ENCODE peak calls at places on chromosome 14, in seven cellular contexts. N, S, X, M, B, T and Q are unnamed samples.

GRCh38 chr14:69527635-69528034 is 43.1 kb downstream of the PLEKHD1 start:
- DNase-seq in N (no peak), S (no peak), X (no peak), M (no peak), B (no peak), T (no peak), Q (no peak)

GRCh38 chr14:34629657-34630529 is at the start of gene SNX6:
- DNase-seq in N (peak; percentile 77), S (peak; percentile 88), X (peak; percentile 92), M (peak; percentile 85), B (peak; percentile 95), T (peak; percentile 71), Q (peak; percentile 95)

GRCh38 chr14:48247972-48248371 is 572.6 kb upstream of the MDGA2 start:
- DNase-seq in N (no peak), S (no peak), X (no peak), M (no peak), B (no peak), T (no peak), Q (no peak)

GRCh38 chr14:90676859-90677258 is 139.4 kb downstream of the TTC7B start:
- DNase-seq in N (peak; percentile 9), S (no peak), X (peak; percentile 91), M (no peak), B (no peak), T (no peak), Q (no peak)

GRCh38 chr14:92389598-92390126 is 66.7 kb downstream of the SLC24A4 start:
- DNase-seq in N (no peak), S (no peak), X (no peak), M (no peak), B (no peak), T (no peak), Q (no peak)

GRCh38 chr14:63896278-63896720 is 43.5 kb downstream of the SYNE2 start:
- DNase-seq in N (peak; percentile 99), S (peak; percentile 29), X (peak; percentile 68), M (peak; percentile 37), B (no peak), T (peak; percentile 32), Q (peak; percentile 82)

GRCh38 chr14:39169541-39169900 is 612 bp downstream of the TRAPPC6B start:
- DNase-seq in N (peak; percentile 48), S (no peak), X (no peak), M (no peak), B (no peak), T (no peak), Q (no peak)

GRCh38 chr14:71319646-71320045 is 412.4 kb downstream of the PCNX1 start:
- DNase-seq in N (no peak), S (no peak), X (no peak), M (no peak), B (no peak), T (no peak), Q (no peak)

GRCh38 chr14:105398726-105399440 is 545 bp downstream of the TEX22 start:
- DNase-seq in N (peak; percentile 71), S (no peak), X (no peak), M (no peak), B (peak; percentile 67), T (no peak), Q (no peak)

GRCh38 chr14:97538749-97539388 is 741.7 kb downstream of the VRK1 start:
- DNase-seq in N (no peak), S (no peak), X (no peak), M (no peak), B (no peak), T (no peak), Q (no peak)

GRCh38 chr14:97065305-97066067 is 268.3 kb downstream of the VRK1 start:
- DNase-seq in N (no peak), S (no peak), X (no peak), M (no peak), B (no peak), T (no peak), Q (no peak)

GRCh38 chr14:22545842-22546721 is 42.9 kb downstream of the DAD1 start:
- DNase-seq in N (peak; percentile 93), S (no peak), X (no peak), M (no peak), B (no peak), T (no peak), Q (peak; percentile 78)

GRCh38 chr14:103811189-103811588 is 36.2 kb downstream of the PPP1R13B start:
- DNase-seq in N (no peak), S (no peak), X (no peak), M (no peak), B (no peak), T (no peak), Q (no peak)

GRCh38 chr14:77544571-77544970 is 46.0 kb upstream of the ISM2 start:
- DNase-seq in N (no peak), S (no peak), X (no peak), M (no peak), B (no peak), T (no peak), Q (no peak)

GRCh38 chr14:50924848-50925247 is 19.4 kb downstream of the PYGL start:
- DNase-seq in N (no peak), S (no peak), X (no peak), M (no peak), B (no peak), T (no peak), Q (no peak)

GRCh38 chr14:99481745-99482099 is 513 bp downstream of the CCNK start:
- DNase-seq in N (no peak), S (no peak), X (no peak), M (no peak), B (no peak), T (no peak), Q (no peak)
- TF ChIP-seq CTCF in N (no peak), S (no peak), X (no peak), M (no peak), B (no peak), T (no peak), Q (no peak)

GRCh38 chr14:100287202-100287997 is 18.8 kb downstream of the SLC25A29 start:
- DNase-seq in N (no peak), S (no peak), X (no peak), M (no peak), B (no peak), T (no peak), Q (peak; percentile 47)

GRCh38 chr14:100285021-100285912 is 21.0 kb downstream of the SLC25A29 start:
- DNase-seq in N (peak; percentile 60), S (peak; percentile 82), X (no peak), M (peak; percentile 75), B (peak; percentile 96), T (no peak), Q (peak; percentile 90)

GRCh38 chr14:100285913-100286400 is 20.3 kb downstream of the SLC25A29 start:
- DNase-seq in N (no peak), S (no peak), X (no peak), M (no peak), B (no peak), T (no peak), Q (no peak)

GRCh38 chr14:100288382-100289185 is 17.7 kb downstream of the SLC25A29 start:
- DNase-seq in N (no peak), S (no peak), X (no peak), M (no peak), B (no peak), T (no peak), Q (peak; percentile 47)

GRCh38 chr14:100286484-100287191 is 19.6 kb downstream of the SLC25A29 start:
- DNase-seq in N (no peak), S (no peak), X (no peak), M (no peak), B (no peak), T (no peak), Q (peak; percentile 74)
- H3K4me1 ChIP-seq in N (peaks cover 2% of the 10 kb centered on the region), S (peaks cover 59% of the 10 kb centered on the region), X (peaks cover 3% of the 10 kb centered on the region), M (peaks cover 35% of the 10 kb centered on the region), B (no peaks in the 10 kb centered on the region), T (peaks cover 4% of the 10 kb centered on the region), Q (peaks cover 5% of the 10 kb centered on the region)

GRCh38 chr14:68462683-68463082 is 330.2 kb downstream of the ZFP36L1 start:
- DNase-seq in N (no peak), S (no peak), X (no peak), M (no peak), B (no peak), T (no peak), Q (no peak)
- TF ChIP-seq CTCF in N (no peak), S (no peak), X (no peak), M (no peak), B (no peak), T (no peak), Q (no peak)

GRCh38 chr14:40987481-40987880 is 619.2 kb upstream of the LRFN5 start:
- DNase-seq in N (no peak), S (no peak), X (no peak), M (no peak), B (no peak), T (no peak), Q (no peak)
- H3K4me1 ChIP-seq in N (no peaks in the 10 kb centered on the region), S (no peaks in the 10 kb centered on the region), X (no peaks in the 10 kb centered on the region), M (no peaks in the 10 kb centered on the region), B (no peaks in the 10 kb centered on the region), T (no peaks in the 10 kb centered on the region), Q (no peaks in the 10 kb centered on the region)

DNA sequence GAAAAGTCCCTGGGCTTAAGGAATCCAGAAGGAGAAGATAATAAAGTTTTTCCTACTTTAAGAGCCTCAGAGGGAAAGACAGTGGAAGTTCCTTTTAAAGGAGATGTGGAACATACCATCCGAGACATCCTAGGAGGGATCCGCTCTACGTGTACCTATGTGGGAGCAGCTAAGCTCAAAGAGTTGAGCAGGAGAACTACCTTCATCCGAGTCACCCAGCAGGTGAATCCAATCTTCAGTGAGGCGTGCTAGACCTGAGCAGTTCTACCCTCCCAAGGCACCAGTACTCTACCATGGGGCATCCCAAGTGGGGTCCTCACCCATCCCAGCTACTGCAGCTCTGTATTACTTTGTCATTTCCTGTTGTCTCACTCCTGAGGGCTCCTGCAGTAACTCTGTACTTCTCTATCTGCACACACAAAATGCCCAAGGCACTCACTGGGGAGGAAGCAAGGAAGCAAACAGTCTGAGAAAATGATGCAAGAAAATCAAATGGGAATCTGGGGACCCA is 3.8 kb downstream of the TINF2 start:
- DNase-seq in N (no peak), S (no peak), X (no peak), M (no peak), B (no peak), T (no peak), Q (no peak)
- TF ChIP-seq CTCF in N (no peak), S (no peak), X (no peak), M (no peak), B (no peak), T (no peak), Q (no peak)

DNA sequence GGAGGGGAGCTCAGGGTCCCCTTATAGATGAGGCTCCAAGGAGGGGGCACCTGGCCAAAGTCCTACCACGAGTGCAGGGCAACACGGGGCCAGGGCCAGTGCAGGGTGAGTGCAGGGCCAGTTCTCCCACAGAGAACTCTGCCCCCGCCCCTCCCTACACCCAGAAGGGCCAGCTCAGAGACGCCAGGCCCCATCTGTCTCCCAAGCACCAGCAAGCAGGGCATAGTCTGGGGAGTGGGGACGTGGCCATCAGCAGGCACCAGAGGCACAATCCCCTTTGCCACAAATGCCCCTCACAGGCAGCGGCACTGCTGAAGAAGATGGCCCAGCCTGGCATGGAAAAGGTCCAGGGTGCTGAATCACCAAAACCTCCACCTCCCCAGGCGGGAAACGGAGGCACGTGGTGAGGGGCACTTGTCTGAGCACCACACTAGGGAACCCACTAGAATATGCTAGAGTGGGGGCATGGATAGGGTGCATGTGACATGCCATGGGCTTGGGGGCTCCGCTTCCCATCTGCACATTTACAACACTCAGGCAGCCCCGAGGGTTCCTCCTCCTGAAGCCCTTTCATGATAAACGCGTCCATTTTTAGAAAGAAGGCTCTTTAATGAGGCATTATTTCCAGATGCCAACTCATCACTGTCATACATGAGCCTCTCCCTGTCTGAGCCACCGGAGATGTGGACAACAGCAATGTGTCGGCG is 17.8 kb downstream of the CCDC85C start:
- DNase-seq in N (no peak), S (no peak), X (no peak), M (no peak), B (no peak), T (no peak), Q (no peak)
- H3K4me1 ChIP-seq in N (peaks cover 14% of the 10 kb centered on the region), S (peaks cover 70% of the 10 kb centered on the region), X (no peaks in the 10 kb centered on the region), M (no peaks in the 10 kb centered on the region), B (no peaks in the 10 kb centered on the region), T (no peaks in the 10 kb centered on the region), Q (peaks cover 23% of the 10 kb centered on the region)

GRCh38 chr14:57574617-57575288 is 81.1 kb upstream of the CCDC198 start:
- DNase-seq in N (no peak), S (no peak), X (no peak), M (no peak), B (no peak), T (no peak), Q (no peak)
- TF ChIP-seq CTCF in N (no peak), S (no peak), X (no peak), M (no peak), B (no peak), T (no peak), Q (peak; percentile 54)